ENCODE peak calls at places on chromosomes 13 and 19, in five cellular contexts. M is astrocyte, S is vagina, E is cardiac muscle cell, N is gastrocnemius medialis. R is an unnamed sample.

GRCh38 chr19:13260883-13261653 is 110.9 kb downstream of the IER2 start:
- DNase-seq in M (peak; percentile 84), S (no peak), E (no peak), N (peak; percentile 14), R (no peak)

GRCh38 chr19:44010468-44010867 is 7.7 kb downstream of the ZNF230 start:
- DNase-seq in M (no peak), S (no peak), E (no peak), N (no peak), R (no peak)

GRCh38 chr19:43624933-43625332 is 5.5 kb upstream of the ZNF428 start:
- DNase-seq in M (no peak), S (no peak), E (peak; percentile 62), N (peak; percentile 18), R (no peak)

GRCh38 chr19:50204811-50205675 is 1.6 kb downstream of the MYH14 start:
- DNase-seq in M (no peak), S (no peak), E (peak; percentile 52), N (peak; percentile 84), R (no peak)

GRCh38 chr13:113943821-113944565 is 29.9 kb downstream of the C13orf46 start:
- DNase-seq in M (no peak), S (no peak), E (no peak), N (no peak), R (peak; percentile 43)

GRCh38 chr19:29988351-29988750 is 46.3 kb downstream of the URI1 start:
- DNase-seq in M (no peak), S (no peak), E (no peak), N (no peak), R (no peak)

GRCh38 chr19:37654525-37654832 is 786 bp downstream of the ZFP30 start:
- DNase-seq in M (peak; percentile 37), S (no peak), E (peak; percentile 62), N (no peak), R (no peak)

GRCh38 chr13:85266771-85267170 is 532.4 kb downstream of the SLITRK6 start:
- DNase-seq in M (no peak), S (no peak), E (no peak), N (no peak), R (no peak)

GRCh38 chr13:48594080-48594815 is 59.5 kb upstream of the CYSLTR2 start:
- DNase-seq in M (no peak), S (no peak), E (no peak), N (no peak), R (no peak)

GRCh38 chr13:25874907-25875306 is 176.9 kb downstream of the SHISA2 start:
- DNase-seq in M (no peak), S (no peak), E (no peak), N (no peak), R (no peak)

GRCh38 chr13:29382021-29382420 is 213.5 kb downstream of the SLC7A1 start:
- DNase-seq in M (no peak), S (peak; percentile 79), E (no peak), N (no peak), R (no peak)

GRCh38 chr19:34041922-34042521 is 130.3 kb upstream of the LSM14A start:
- DNase-seq in M (no peak), S (no peak), E (peak; percentile 63), N (peak; percentile 14), R (peak; percentile 88)

GRCh38 chr19:50315773-50316448 is 13.3 kb downstream of the KCNC3 start:
- DNase-seq in M (no peak), S (no peak), E (peak; percentile 67), N (no peak), R (peak; percentile 60)

GRCh38 chr19:10593148-10593547 is 6.0 kb upstream of the AP1M2 start:
- DNase-seq in M (no peak), S (no peak), E (no peak), N (no peak), R (no peak)

GRCh38 chr19:10587839-10588150 is 683 bp upstream of the AP1M2 start:
- DNase-seq in M (no peak), S (no peak), E (no peak), N (no peak), R (no peak)

GRCh38 chr19:10586396-10586795 is 716 bp downstream of the AP1M2 start:
- DNase-seq in M (no peak), S (no peak), E (no peak), N (no peak), R (no peak)

GRCh38 chr19:10583021-10583776 is 3.9 kb downstream of the AP1M2 start:
- DNase-seq in M (no peak), S (no peak), E (no peak), N (no peak), R (no peak)

DNA sequence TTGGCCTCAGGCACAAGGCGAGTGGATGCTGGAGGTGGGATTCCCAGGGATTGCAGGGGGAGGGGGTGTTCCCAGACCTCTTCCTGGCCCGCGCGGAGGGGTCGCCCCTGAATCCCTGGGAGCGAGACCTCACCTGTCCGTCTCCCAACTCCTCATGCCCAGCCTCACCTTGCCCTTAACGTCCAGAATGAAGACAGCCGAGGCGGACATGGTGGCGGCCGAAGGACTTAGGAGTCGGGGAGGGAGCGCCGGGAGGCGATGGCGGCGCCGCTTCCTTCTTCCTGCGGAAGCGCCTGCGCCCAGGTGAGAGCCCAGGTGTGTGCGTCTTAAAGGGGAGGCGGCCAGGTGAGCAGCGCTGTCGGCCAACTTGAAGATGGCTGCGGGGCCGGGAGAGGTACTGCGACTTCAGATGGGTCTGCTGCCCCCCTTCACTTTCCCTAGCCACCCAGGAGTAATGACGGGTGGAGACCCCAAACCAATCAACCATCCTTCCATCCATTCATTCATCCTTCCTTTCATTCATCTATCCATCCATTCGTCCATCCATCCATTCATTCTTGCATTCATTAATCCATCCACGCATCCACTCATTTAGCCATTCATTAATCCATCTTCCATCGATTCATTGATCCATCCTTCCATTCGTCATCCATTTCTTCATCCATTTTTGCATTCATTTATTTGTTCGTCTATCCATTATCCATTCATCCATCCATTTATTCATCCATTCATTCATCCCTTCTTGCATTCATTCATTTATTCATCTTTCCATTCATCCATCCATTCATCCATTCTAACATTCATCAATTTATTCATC is at the start of gene AP1M2:
- DNase-seq in M (no peak), S (no peak), E (no peak), N (no peak), R (no peak)
- H3K4me3 ChIP-seq in M (no peak within 1 kb of the TSS), S (peak within 1 kb of the TSS; percentile 48), E (peak within 1 kb of the TSS; percentile 2), N (no peak within 1 kb of the TSS), R (no peak within 1 kb of the TSS)

GRCh38 chr19:4502282-4503223 is 15.7 kb downstream of the PLIN4 start:
- DNase-seq in M (no peak), S (no peak), E (no peak), N (no peak), R (no peak)
- H3K4me1 ChIP-seq in M (peaks cover 20% of the 10 kb centered on the region), S (no peaks in the 10 kb centered on the region), E (no peaks in the 10 kb centered on the region), N (peaks cover 18% of the 10 kb centered on the region), R (no peaks in the 10 kb centered on the region)

DNA sequence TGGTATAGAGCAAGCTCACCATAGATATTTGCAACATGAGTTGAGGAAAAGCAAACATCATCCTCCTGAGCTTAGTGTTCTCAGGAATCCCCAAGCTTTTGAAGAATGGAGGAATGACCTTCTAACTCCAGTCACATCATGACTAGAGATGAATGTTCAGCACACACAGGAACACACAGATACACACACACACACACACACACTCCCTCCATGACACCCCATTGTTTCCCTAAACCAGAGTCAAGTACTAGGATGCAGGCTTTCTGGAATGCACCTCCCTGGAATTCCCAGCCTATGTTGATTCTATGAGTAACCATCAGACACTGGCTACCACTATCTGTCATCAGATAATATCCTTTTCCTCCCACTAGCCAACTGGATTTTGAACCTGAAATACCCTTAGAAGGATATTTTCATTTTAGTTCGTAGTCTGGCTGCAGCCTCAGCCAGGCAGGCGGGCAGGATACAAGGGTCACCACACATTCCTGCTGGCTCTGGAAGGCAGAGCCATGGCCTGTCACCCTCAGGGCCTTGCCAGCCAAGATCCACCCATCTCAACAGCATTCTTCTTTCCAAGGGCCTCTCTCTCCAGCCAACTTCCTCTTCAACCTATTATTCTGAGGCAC is 162.4 kb downstream of the FOXO1 start:
- DNase-seq in M (peak; percentile 99), S (peak; percentile 83), E (no peak), N (no peak), R (no peak)
- H3K27ac ChIP-seq in M (peak overlapping the region; percentile 91), S (no peak overlapping the region), E (no peak overlapping the region), N (no peak overlapping the region), R (no peak overlapping the region)

DNA sequence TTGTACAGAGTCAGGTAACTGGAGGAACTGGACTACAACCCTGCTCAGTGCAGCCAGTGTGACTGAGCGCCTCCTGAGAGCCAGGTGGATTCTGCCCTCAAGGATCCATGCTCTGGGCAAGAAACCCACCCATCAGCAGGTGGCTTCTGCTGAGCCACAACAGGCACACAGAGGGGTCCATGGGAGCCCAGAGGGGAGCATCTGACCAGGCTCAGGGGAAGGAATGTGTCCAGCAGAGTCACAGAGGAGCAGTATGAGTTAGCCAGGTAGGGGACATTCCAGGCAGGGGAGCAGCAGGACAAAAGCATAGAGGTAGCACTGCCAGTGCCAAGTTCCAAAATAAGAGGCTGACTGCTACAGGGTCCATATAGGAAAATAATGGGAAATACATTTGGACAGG is 19.9 kb downstream of the DHRS12 start:
- DNase-seq in M (no peak), S (no peak), E (no peak), N (no peak), R (no peak)
- H3K4me3 ChIP-seq in M (no peak overlapping the region), S (no peak overlapping the region), E (no peak overlapping the region), N (no peak overlapping the region), R (no peak overlapping the region)

DNA sequence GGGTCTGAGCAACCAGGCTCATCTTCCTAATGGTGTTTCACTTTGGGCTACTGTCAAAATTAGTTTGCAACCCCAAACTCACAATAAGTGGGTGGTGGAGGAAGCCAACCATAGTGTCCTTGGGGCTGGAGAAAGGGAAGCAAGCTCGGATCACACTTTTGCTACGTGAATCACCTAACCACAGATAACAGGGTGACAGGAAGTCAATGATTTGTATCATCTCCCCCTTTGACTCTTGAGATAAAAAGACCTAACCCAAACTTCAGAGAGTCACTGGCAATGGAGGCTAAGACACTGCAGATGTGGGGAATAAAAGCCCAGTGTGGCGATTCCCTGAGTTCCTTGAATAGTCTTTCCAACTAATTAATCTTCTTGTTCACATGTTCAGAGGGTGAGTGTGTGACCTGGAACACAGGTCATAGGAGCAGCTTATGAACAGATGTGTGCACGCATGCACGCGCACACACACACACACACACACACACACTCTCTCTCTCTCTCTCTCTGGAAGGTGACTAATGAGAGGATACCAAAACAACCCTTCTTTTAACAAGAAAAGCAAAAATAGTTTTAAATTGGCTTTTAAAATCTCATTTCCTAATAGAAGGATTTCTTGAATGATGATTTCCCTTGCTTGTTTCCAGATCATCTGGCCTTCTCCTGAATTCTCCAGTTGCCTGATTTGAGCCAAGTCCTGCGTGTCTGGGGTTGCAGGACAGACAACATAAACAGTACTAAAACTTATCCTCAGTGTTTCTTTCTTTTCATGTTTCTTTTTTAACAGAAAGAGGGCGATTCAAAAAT is 21.2 kb upstream of the DOCK9 start:
- DNase-seq in M (peak; percentile 44), S (no peak), E (no peak), N (no peak), R (no peak)
- H3K4me1 ChIP-seq in M (peaks cover 12% of the 10 kb centered on the region), S (peaks cover 34% of the 10 kb centered on the region), E (peaks cover 9% of the 10 kb centered on the region), N (peaks cover 21% of the 10 kb centered on the region), R (no peaks in the 10 kb centered on the region)

DNA sequence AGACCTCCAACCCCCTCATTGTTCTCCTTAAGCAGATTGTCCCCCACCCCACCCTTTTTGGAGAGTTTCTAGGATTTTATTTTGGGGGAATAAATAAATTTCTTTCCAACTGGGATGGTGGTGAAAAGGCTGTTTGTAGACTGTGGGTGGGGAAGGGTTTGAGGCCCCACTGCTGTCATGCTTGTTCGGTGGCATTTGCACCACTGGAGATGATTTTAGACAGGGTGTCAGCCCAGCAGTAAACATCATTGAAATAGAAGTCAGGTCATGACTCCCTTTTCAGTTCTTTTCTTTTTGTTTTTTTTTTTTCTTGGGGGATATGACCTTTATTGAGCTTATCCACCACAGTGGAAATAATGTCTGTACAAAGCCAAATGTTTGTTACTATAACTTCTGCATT is 14.0 kb downstream of the UBAC2 start:
- DNase-seq in M (no peak), S (no peak), E (no peak), N (no peak), R (no peak)
- H3K27ac ChIP-seq in M (no peak overlapping the region), S (no peak overlapping the region), E (peak overlapping the region; percentile 51), N (peak overlapping the region; percentile 84), R (no peak overlapping the region)

R was measured in aorta.